ENCODE peak calls at places on chromosomes 2 and 18, in five cellular contexts. Y is mucosa of descending colon, H is tibial artery, O is foreskin fibroblast, A is lower leg skin. L is an unnamed sample.

GRCh38 chr2:57160976-57161375 is 885.6 kb upstream of the VRK2 start:
- DNase-seq in Y (no peak), H (no peak), O (peak), A (no peak), L (no peak)

GRCh38 chr2:26035110-26035728 is 1.3 kb downstream of the RAB10 start:
- DNase-seq in Y (no peak), H (no peak), O (no peak), A (no peak), L (no peak)

GRCh38 chr2:6826081-6826913 is 39.4 kb downstream of the CMPK2 start:
- DNase-seq in Y (no peak), H (no peak), O (peak), A (no peak), L (no peak)

GRCh38 chr18:8423051-8423558 is 186.1 kb upstream of the RAB12 start:
- DNase-seq in Y (no peak), H (no peak), O (peak), A (no peak), L (no peak)

GRCh38 chr2:25460261-25460905 is 118.7 kb upstream of the DNMT3A start:
- DNase-seq in Y (no peak), H (no peak), O (no peak), A (no peak), L (no peak)

GRCh38 chr18:48997681-48997984 is 46.9 kb upstream of the SMAD7 start:
- DNase-seq in Y (no peak), H (no peak), O (no peak), A (no peak), L (no peak)

GRCh38 chr18:73924836-73925235 is 222.8 kb downstream of the FBXO15 start:
- DNase-seq in Y (no peak), H (no peak), O (peak), A (no peak), L (no peak)

GRCh38 chr2:183292028-183292427 is 167.8 kb downstream of the NUP35 start:
- DNase-seq in Y (no peak), H (no peak), O (no peak), A (no peak), L (no peak)

GRCh38 chr2:85425588-85425987 is 7.1 kb downstream of the SH2D6 start:
- DNase-seq in Y (no peak), H (no peak), O (no peak), A (no peak), L (no peak)

GRCh38 chr18:63264871-63265270 is 54.7 kb downstream of the BCL2 start:
- DNase-seq in Y (no peak), H (no peak), O (no peak), A (no peak), L (no peak)

GRCh38 chr2:163191372-163191771 is 352.8 kb upstream of the KCNH7 start:
- DNase-seq in Y (no peak), H (no peak), O (peak), A (no peak), L (no peak)

GRCh38 chr2:147829106-147829505 is 15.7 kb upstream of the ACVR2A start:
- DNase-seq in Y (no peak), H (no peak), O (peak), A (no peak), L (no peak)

GRCh38 chr18:48931680-48932461 is 18.9 kb downstream of the SMAD7 start:
- DNase-seq in Y (no peak), H (peak), O (no peak), A (no peak), L (no peak)

GRCh38 chr2:240757086-240757614 is 62.9 kb downstream of the KIF1A start:
- DNase-seq in Y (no peak), H (no peak), O (no peak), A (no peak), L (no peak)

GRCh38 chr2:216765810-216766259 is 70.5 kb upstream of the IGFBP5 start:
- DNase-seq in Y (no peak), H (no peak), O (no peak), A (no peak), L (no peak)

GRCh38 chr2:174108579-174108978 is 139.8 kb downstream of the OLA1 start:
- DNase-seq in Y (no peak), H (no peak), O (peak), A (no peak), L (no peak)

GRCh38 chr18:10062941-10063300 is 149.1 kb downstream of the VAPA start:
- DNase-seq in Y (no peak), H (no peak), O (no peak), A (no peak), L (no peak)

GRCh38 chr2:133142087-133142486 is 426.2 kb downstream of the NCKAP5 start:
- DNase-seq in Y (no peak), H (no peak), O (no peak), A (no peak), L (no peak)

DNA sequence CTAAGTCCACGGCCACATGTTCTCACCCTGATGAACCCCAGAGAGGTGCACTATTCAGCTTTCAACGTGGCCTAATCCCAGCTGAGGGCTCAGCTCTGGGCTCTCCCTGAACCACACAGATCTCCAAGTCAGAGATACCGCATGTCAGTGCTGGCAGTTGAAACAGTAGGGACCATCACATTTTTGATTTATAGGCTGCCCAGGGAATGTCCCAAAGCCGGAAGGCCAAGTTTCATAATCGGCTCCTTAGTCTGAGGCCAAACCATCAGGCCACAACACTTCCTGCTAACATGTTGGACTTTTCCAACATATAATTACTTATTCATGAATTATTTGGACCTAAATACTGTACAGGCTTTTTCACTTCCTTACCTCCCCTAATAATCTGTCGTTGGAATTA is 91.9 kb upstream of the KLHL29 start:
- DNase-seq in Y (no peak), H (peak), O (peak), A (peak), L (peak)
- TF ChIP-seq CTCF in Y (no peak), H (no peak), O (no peak), A (no peak), L (no peak)

GRCh38 chr2:142684667-142685066 is 192.8 kb upstream of the KYNU start:
- DNase-seq in Y (no peak), H (no peak), O (no peak), A (no peak), L (no peak)

GRCh38 chr2:142687075-142687474 is 190.4 kb upstream of the KYNU start:
- DNase-seq in Y (no peak), H (no peak), O (no peak), A (no peak), L (no peak)

GRCh38 chr2:142681952-142682351 is 195.5 kb upstream of the KYNU start:
- DNase-seq in Y (no peak), H (no peak), O (no peak), A (no peak), L (no peak)

GRCh38 chr2:142678164-142678563 is 199.3 kb upstream of the KYNU start:
- DNase-seq in Y (no peak), H (no peak), O (no peak), A (no peak), L (no peak)

DNA sequence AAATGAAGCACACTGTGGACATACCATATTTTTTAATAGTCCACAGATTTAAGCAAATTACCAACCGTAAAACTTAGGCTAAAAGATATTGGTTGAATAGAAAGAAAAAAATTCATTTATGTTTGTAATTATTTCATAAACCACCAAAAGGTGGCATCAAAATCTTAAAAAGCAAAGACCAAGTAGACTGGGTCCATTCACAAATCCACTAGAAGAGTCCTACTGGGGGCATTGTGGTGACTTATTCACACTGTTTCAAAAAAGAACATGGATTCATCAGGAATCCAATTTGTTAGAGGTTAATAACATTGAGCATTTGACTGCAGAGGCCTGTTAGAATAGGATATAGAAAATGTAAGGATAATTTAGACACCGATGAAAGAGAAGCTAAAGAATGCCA is 194.9 kb upstream of the KYNU start:
- DNase-seq in Y (no peak), H (no peak), O (peak), A (no peak), L (no peak)
- TF ChIP-seq CTCF in Y (no peak), H (no peak), O (no peak), A (no peak), L (no peak)

GRCh38 chr2:42923632-42924425 is 131.4 kb upstream of the HAAO start:
- DNase-seq in Y (no peak), H (no peak), O (peak), A (no peak), L (no peak)
- TF ChIP-seq CTCF in Y (no peak), H (no peak), O (no peak), A (no peak), L (no peak)

DNA sequence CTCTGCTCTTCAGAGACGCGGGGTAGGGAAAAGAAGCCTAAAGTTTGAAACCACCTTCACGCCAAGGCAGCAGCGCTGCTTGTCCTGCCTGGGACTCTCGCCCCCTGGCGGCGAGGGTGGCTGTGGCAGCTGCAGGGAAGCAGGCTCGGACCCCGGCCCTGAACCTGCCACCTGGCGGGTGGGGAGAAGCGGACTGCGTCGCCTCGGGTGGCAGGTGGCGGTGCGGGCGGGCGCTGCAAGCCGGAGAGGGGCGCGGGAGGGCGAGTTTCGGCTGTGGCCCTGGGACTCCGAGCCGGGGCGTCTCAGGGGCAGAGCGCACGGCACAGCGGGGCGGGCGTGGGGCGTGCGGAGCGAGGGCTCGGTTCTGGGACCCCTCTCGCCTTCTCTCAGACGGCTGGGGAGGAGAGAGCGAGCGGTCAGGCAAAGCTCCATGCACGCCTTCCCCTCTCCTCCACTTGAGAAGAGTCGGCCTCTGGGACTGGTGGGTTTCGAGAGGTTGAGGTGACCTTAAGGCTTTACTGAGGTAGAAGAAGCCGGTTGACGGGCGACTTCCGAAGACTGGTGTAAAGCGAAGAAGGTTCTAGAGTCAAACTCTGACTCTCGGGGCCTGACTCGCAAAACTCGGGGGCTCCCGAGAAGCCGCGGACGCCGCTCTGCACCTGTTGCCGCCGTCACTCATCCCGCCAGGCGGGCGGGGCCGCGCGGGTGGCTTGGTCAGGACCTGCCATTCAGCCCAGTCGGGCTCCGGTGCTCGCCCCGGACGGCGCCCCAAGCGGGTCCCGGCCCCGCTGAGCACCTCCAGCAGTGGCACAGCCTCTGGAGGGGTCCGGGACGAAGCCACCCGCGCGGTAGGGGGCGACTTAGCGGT is 1.1 kb upstream of the BOLL start:
- DNase-seq in Y (peak), H (no peak), O (peak), A (no peak), L (no peak)
- TF ChIP-seq CTCF in Y (peak), H (peak), O (peak), A (no peak), L (no peak)

GRCh38 chr2:72825271-72826155 is at the start of gene EXOC6B:
- DNase-seq in Y (peak), H (peak), O (peak), A (peak), L (peak)
- TF ChIP-seq CTCF in Y (no peak), H (no peak), O (no peak), A (no peak), L (no peak)

GRCh38 chr2:211451642-211452041 is 895.2 kb downstream of the CPS1 start:
- DNase-seq in Y (no peak), H (no peak), O (no peak), A (no peak), L (no peak)

GRCh38 chr2:211453311-211453894 is 897.0 kb downstream of the CPS1 start:
- DNase-seq in Y (no peak), H (no peak), O (no peak), A (no peak), L (no peak)

GRCh38 chr2:211447545-211447944 is 891.1 kb downstream of the CPS1 start:
- DNase-seq in Y (no peak), H (no peak), O (no peak), A (no peak), L (no peak)

GRCh38 chr2:211454684-211455083 is 898.3 kb downstream of the CPS1 start:
- DNase-seq in Y (no peak), H (no peak), O (no peak), A (no peak), L (no peak)

GRCh38 chr2:211449819-211450218 is 893.4 kb downstream of the CPS1 start:
- DNase-seq in Y (no peak), H (no peak), O (no peak), A (no peak), L (no peak)
- TF ChIP-seq CTCF in Y (no peak), H (no peak), O (no peak), A (no peak), L (no peak)

DNA sequence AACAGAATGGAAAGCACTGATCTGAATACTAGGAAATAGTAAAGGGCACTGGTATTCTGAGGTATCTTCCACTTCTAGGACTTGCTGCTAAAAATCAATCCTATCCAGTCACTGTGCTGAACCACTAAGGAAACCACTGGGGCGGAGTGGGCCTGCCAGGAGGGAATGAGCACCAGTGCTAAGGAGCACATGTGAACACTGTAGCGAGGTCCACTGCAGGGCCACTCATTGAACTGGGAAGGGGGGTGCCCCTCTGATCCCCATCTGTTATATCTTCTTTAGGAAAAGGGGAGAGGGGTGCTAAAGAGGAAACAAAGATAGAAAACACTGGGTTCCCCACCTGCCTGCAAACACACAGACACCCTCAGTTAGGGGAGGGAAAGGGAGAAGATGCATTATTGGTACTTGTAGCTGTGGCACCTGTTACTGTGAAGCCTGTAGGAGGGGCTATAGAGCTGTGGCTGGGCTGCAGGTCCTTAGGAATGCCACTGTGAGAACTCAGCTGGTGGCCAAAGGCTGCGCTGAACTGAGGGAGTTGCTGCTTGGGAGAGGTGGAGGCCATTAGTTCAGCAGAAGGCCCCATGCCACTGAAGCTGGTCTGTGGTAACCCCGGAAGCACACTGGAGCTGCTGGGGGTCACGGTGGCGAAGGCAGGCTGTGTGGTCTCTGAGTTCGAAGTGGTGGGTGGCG is 81.8 kb downstream of the INO80D start:
- DNase-seq in Y (peak), H (no peak), O (no peak), A (no peak), L (no peak)
- TF ChIP-seq CTCF in Y (peak), H (no peak), O (no peak), A (no peak), L (no peak)

GRCh38 chr2:10812362-10813084 is at the start of gene PDIA6:
- DNase-seq in Y (peak), H (peak), O (peak), A (peak), L (peak)
- TF ChIP-seq CTCF in Y (no peak), H (peak), O (no peak), A (no peak), L (no peak)

DNA sequence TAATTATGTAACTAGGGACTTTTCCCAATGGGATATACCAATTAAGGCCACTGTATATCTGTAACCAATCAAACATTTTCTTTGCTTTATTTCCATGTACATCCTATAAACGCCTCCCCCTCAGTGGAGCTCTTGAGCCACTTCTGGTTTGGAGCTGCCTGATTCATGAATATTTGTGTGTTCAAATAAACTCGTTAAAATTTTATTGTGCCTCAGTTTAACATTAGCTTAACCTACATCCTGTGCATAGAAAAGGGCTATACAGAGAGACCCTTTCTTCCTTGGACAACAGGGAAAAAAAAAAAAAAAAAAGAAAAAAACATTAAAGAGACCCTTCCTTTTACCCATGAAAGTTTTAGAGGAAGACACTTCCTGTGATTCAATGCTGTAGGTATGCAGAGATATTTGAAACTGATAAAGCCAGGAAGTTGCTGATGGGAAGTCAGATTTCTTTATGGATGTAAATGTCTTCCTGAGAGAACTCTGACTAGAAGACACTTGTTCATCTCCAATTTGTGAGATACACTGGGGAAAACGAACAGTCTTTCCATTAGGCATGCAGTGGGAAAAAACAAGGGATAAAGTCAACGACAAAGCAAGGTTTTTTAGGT is 614.6 kb upstream of the SOX11 start:
- DNase-seq in Y (no peak), H (no peak), O (peak), A (no peak), L (no peak)
- TF ChIP-seq CTCF in Y (no peak), H (no peak), O (no peak), A (no peak), L (no peak)

L was measured in breast epithelium.